ENCODE peak calls at places on chromosome X, in four cellular contexts. K, X, P and Y are unnamed samples.

GRCh38 chrX:80388206-80388605 is 32.0 kb upstream of the TENT5D start:
- DNase-seq in K (no peak), X (no peak), P (no peak), Y (no peak)

GRCh38 chrX:137032378-137032694 is 1.5 kb downstream of the GPR101 start:
- DNase-seq in K (no peak), P (no peak), X (peak), Y (no peak)

GRCh38 chrX:51407520-51408409 is 75.1 kb downstream of the NUDT10 start:
- DNase-seq in X (no peak), P (no peak), K (no peak), Y (no peak)

GRCh38 chrX:108361316-108361715 is 76.9 kb downstream of the COL4A6 start:
- DNase-seq in P (no peak), X (no peak), K (no peak), Y (no peak)

GRCh38 chrX:21960569-21960968 is 20.1 kb downstream of the SMS start:
- DNase-seq in K (peak), X (peak), P (no peak), Y (no peak)

GRCh38 chrX:143788265-143788664 is 67.7 kb upstream of the SPANXN2 start:
- DNase-seq in X (peak), K (no peak), P (peak), Y (no peak)

GRCh38 chrX:133468081-133468480 is 52.8 kb upstream of the GPC4 start:
- DNase-seq in X (no peak), K (no peak), P (no peak), Y (no peak)

GRCh38 chrX:103520391-103520790 is 1.1 kb upstream of the RAB40A start:
- DNase-seq in P (no peak), K (no peak), X (no peak), Y (no peak)

GRCh38 chrX:154349979-154350378 is 24.5 kb downstream of the FLNA start:
- DNase-seq in P (peak), X (no peak), K (no peak), Y (no peak)

GRCh38 chrX:69280956-69281355 is 115.7 kb upstream of the PJA1 start:
- DNase-seq in K (no peak), P (no peak), X (no peak), Y (no peak)

GRCh38 chrX:34341258-34341657 is 209.1 kb upstream of the FAM47A start:
- DNase-seq in K (no peak), X (no peak), P (peak), Y (no peak)

GRCh38 chrX:74343327-74343969 is 39.5 kb downstream of the ZCCHC13 start:
- DNase-seq in K (no peak), P (no peak), X (peak), Y (no peak)

GRCh38 chrX:22652596-22652995 is 347.2 kb upstream of the DDX53 start:
- DNase-seq in X (no peak), K (peak), P (peak), Y (peak)

GRCh38 chrX:115939636-115940160 is 230.8 kb upstream of the AGTR2 start:
- DNase-seq in P (no peak), K (no peak), X (no peak), Y (no peak)

GRCh38 chrX:3697701-3698279 is 15.7 kb downstream of the PRKX start:
- DNase-seq in K (no peak), X (no peak), P (no peak), Y (no peak)

GRCh38 chrX:107823456-107823855 is 2.2 kb upstream of the MID2 start:
- DNase-seq in X (no peak), P (no peak), K (no peak), Y (no peak)

GRCh38 chrX:109624022-109624421 is 950 bp downstream of the KCNE5 start:
- DNase-seq in P (no peak), X (no peak), K (no peak), Y (no peak)

GRCh38 chrX:71989768-71990167 is 79.1 kb downstream of the NHSL2 start:
- DNase-seq in X (no peak), P (peak), K (no peak), Y (no peak)

GRCh38 chrX:72247206-72247944 is 8.5 kb upstream of the ERCC6L start:
- DNase-seq in P (no peak), X (peak), K (peak), Y (no peak)

GRCh38 chrX:18893536-18893935 is 90.4 kb downstream of the PHKA2 start:
- DNase-seq in P (no peak), X (no peak), K (no peak), Y (no peak)

GRCh38 chrX:120653000-120653399 is 23.1 kb upstream of the C1GALT1C1 start:
- DNase-seq in P (no peak), K (no peak), X (peak), Y (no peak)

GRCh38 chrX:68504237-68504636 is 5.4 kb downstream of the YIPF6 start:
- DNase-seq in K (no peak), P (peak), X (peak), Y (no peak)

GRCh38 chrX:48831909-48832291 is 3.5 kb downstream of the PCSK1N start:
- DNase-seq in X (no peak), P (no peak), K (no peak), Y (peak)

GRCh38 chrX:129653181-129653984 is 1.4 kb downstream of the APLN start:
- DNase-seq in X (no peak), K (no peak), P (no peak), Y (no peak)

GRCh38 chrX:65707153-65707552 is 39.7 kb downstream of the MSN start:
- DNase-seq in X (no peak), P (no peak), K (no peak), Y (no peak)

GRCh38 chrX:5265324-5265723 is 963.3 kb downstream of the NLGN4X start:
- DNase-seq in P (no peak), K (no peak), X (no peak), Y (no peak)

GRCh38 chrX:1767026-1767425 is 152.2 kb downstream of the ASMT start:
- DNase-seq in X (no peak), P (no peak), K (no peak), Y (peak)

GRCh38 chrX:14344172-14344940 is 185.0 kb upstream of the GLRA2 start:
- DNase-seq in P (no peak), K (no peak), X (peak), Y (no peak)

GRCh38 chrX:19642517-19643109 is 127.3 kb upstream of the MAP3K15 start:
- DNase-seq in X (no peak), P (no peak), K (no peak), Y (no peak)

GRCh38 chrX:16145656-16146055 is 21.6 kb upstream of the MAGEB17 start:
- DNase-seq in P (no peak), K (no peak), X (no peak), Y (no peak)

GRCh38 chrX:150370589-150371312 is 7.6 kb downstream of the MAMLD1 start:
- DNase-seq in P (no peak), X (no peak), K (no peak), Y (no peak)

GRCh38 chrX:139759637-139760036 is 51.7 kb upstream of the MCF2 start:
- DNase-seq in X (peak), K (no peak), P (peak), Y (no peak)

GRCh38 chrX:126137899-126138298 is 28.2 kb downstream of the DCAF12L2 start:
- DNase-seq in X (no peak), P (peak), K (no peak), Y (peak)

GRCh38 chrX:101079223-101079622 is 544 bp downstream of the TMEM35A start:
- DNase-seq in P (no peak), K (no peak), X (no peak), Y (no peak)

GRCh38 chrX:117532339-117532738 is 584.3 kb downstream of the KLHL13 start:
- DNase-seq in K (no peak), P (no peak), X (no peak), Y (no peak)

GRCh38 chrX:74179071-74179470 is 124.9 kb upstream of the ZCCHC13 start:
- DNase-seq in K (peak), X (no peak), P (peak), Y (no peak)

GRCh38 chrX:45479835-45480422 is 279.3 kb upstream of the DIPK2B start:
- DNase-seq in P (peak), X (no peak), K (peak), Y (no peak)

GRCh38 chrX:45719751-45720501 is 519.2 kb upstream of the DIPK2B start:
- DNase-seq in X (no peak), K (no peak), P (no peak), Y (no peak)

GRCh38 chrX:43266487-43266886 is 389.6 kb upstream of the MAOA start:
- DNase-seq in X (no peak), P (no peak), K (no peak), Y (no peak)

GRCh38 chrX:43269201-43269600 is 386.9 kb upstream of the MAOA start:
- DNase-seq in P (no peak), X (no peak), K (no peak), Y (no peak)

DNA sequence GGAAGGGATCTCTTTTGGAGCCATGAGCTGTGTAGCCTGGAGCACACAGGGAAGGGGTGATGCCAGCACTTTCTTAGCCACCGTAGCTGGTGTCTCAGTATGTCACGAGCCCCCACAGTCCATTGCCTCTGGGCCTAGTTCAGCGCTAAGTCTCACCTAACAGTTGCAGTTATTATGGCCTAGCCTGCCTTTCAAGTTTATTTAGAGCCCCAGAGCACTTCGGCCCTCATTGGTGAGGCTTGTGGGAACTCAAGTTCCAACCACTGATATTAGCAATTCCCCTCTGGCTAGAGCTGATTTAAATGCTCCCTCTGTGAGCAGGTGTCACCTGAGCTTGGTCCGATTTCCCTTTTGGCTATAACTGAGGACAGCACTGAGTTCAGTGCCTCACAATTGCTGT is 388.4 kb upstream of the MAOA start:
- DNase-seq in X (no peak), P (no peak), K (no peak), Y (no peak)
- TF ChIP-seq HMGXB4 in X (no peak), P (no peak), K (no peak), Y (no peak)

GRCh38 chrX:131801911-131802310 is 221.2 kb upstream of the STK26 start:
- DNase-seq in K (no peak), X (no peak), P (no peak), Y (no peak)
- TF ChIP-seq HMGXB4 in K (no peak), X (no peak), P (no peak), Y (no peak)

GRCh38 chrX:44025611-44026010 is 52.4 kb upstream of the NDP start:
- DNase-seq in K (no peak), P (peak), X (no peak), Y (no peak)
- TF ChIP-seq HMGXB4 in K (no peak), P (no peak), X (no peak), Y (no peak)

GRCh38 chrX:10017866-10018265 is 50.7 kb downstream of the CLDN34 start:
- DNase-seq in K (peak), P (peak), X (no peak), Y (no peak)
- TF ChIP-seq HMGXB4 in K (no peak), P (no peak), X (no peak), Y (no peak)

DNA sequence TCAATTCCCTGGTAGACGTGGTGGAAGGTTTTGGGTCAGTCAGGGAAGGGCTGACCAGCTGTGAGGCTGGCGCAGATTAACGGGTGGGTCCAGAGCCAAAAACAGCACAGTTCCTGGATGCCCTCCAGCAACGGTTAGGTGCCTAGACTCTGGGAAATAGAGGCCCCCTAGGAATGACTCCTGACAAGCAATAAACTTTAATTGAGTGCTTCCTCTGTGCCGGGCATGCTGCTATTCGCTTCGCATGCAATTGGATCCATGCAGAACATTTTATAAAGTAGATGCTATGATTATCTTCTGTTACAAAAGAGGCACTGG is 36.0 kb downstream of the ETDC start:
- DNase-seq in K (no peak), X (peak), P (no peak), Y (no peak)
- TF ChIP-seq HMGXB4 in K (no peak), X (no peak), P (no peak), Y (no peak)

GRCh38 chrX:39855748-39856129 is 242.0 kb downstream of the BCOR start:
- DNase-seq in X (peak), K (no peak), P (peak), Y (no peak)

GRCh38 chrX:39852496-39852895 is 245.3 kb downstream of the BCOR start:
- DNase-seq in P (no peak), K (no peak), X (no peak), Y (no peak)

GRCh38 chrX:39853417-39853816 is 244.3 kb downstream of the BCOR start:
- DNase-seq in K (no peak), P (no peak), X (no peak), Y (no peak)

GRCh38 chrX:39856472-39857121 is 241.2 kb downstream of the BCOR start:
- DNase-seq in P (no peak), K (no peak), X (no peak), Y (no peak)

DNA sequence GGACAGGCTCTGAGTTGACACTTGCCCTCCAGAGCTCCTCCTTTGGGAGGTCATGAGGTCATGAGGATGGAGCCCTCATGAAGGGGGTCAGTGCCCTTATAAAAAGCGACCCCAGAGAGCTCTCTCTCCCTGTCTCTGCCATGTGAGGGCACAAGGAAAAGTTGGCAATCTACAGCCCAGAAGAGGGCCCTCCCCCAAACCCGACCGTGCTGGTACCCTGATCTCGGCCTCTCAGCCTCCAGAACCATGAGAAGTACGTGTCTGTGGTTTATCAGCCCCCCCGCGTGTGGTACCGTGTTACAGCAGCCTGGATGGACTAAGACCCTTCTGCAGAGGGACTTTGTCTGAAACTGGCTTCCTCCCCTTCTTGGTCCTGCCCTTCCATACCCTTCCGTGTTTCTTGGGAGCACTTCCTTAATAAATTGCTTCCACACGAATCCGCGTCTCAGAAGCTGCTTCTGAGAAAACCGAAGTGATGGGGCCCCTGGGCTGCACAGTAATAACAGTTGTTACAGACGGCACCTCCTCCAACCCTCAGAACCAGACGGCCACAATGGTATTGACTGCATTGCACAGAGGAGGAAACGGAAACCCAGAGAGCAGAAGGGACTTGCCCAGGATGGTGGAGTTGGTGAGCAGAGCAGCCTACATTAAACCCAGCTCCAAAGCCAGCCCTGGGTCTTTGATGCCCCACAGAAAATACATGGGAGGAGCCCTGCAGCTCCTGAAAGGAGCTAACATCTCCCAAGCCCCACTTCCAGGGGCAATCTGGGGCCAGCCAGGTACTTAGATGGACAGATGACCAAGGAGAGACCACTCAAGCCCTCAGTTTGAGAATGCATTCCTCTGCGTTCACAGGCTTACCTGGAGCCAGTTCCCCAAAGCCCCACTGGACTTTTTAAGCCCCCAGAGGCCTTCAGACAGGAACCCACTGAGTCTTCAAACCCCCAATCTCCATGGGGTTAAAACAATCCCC is 242.7 kb downstream of the BCOR start:
- DNase-seq in X (no peak), K (no peak), P (no peak), Y (no peak)
- TF ChIP-seq HMGXB4 in X (no peak), K (no peak), P (no peak), Y (no peak)

GRCh38 chrX:149039057-149039456 is 466.0 kb downstream of the IDS start:
- DNase-seq in X (no peak), P (no peak), K (no peak), Y (no peak)

GRCh38 chrX:149032449-149032848 is 472.7 kb downstream of the IDS start:
- DNase-seq in X (no peak), K (no peak), P (no peak), Y (no peak)

GRCh38 chrX:149040873-149041535 is 464.1 kb downstream of the IDS start:
- DNase-seq in K (no peak), X (no peak), P (peak), Y (no peak)

GRCh38 chrX:149037301-149037700 is 467.8 kb downstream of the IDS start:
- DNase-seq in X (no peak), K (no peak), P (no peak), Y (no peak)

DNA sequence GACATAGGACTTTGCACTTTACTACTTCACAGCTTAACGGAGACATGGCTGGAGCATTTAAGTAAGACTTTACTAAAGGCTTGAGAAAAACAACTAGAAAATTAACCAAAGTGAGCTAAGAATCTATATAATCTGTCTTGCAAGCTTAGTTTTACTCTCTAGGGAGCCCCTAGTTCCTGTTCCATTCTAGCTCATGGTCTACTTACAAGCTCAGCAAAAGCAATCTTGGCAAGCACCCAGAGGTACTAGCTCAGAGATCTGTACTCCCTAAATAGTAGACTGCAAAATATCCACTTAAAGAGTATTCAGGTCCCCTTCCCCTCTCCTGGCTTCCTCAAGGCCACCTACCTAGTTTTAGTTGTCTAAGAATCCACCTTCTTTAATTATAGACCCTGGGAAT is 469.0 kb downstream of the IDS start:
- DNase-seq in K (no peak), P (no peak), X (no peak), Y (no peak)
- TF ChIP-seq HMGXB4 in K (no peak), P (no peak), X (no peak), Y (no peak)